ENCODE peak calls at places on chromosomes 2 and 18, in nine cellular contexts. T is adrenal gland, V is uterus, L is body of pancreas, S is Panc1, R is A549, U is cardiac muscle cell, F is prostate gland, P is vagina. B is an unnamed sample.

GRCh38 chr2:174577967-174578589 is 19.5 kb downstream of the WIPF1 start:
- DNase-seq in S (no peak), P (no peak), V (no peak), T (no peak), U (peak; percentile 82), F (no peak), L (no peak), R (peak; percentile 50), B (no peak)

GRCh38 chr18:79924814-79925655 is 26.4 kb downstream of the SLC66A2 start:
- DNase-seq in U (no peak), F (no peak), S (no peak), T (peak; percentile 10), V (peak; percentile 63), R (no peak), L (peak; percentile 85), P (no peak), B (no peak)

GRCh38 chr2:128354161-128354560 is 35.5 kb upstream of the HS6ST1 start:
- DNase-seq in F (no peak), L (no peak), S (no peak), T (no peak), V (no peak), P (peak; percentile 62), R (no peak), U (no peak), B (peak; percentile 43)

GRCh38 chr2:74374509-74375205 is 5.5 kb downstream of the DCTN1 start:
- DNase-seq in V (peak; percentile 78), P (no peak), S (no peak), R (peak; percentile 7), F (peak; percentile 77), T (peak; percentile 92), U (peak; percentile 78), L (peak; percentile 25), B (peak; percentile 73)

GRCh38 chr2:71932780-71933466 is 214.7 kb downstream of the CYP26B1 start:
- DNase-seq in T (no peak), V (no peak), P (peak; percentile 87), L (no peak), R (no peak), F (no peak), U (no peak), S (no peak), B (peak; percentile 54)

GRCh38 chr2:216863946-216864345 is 4.1 kb upstream of the TNP1 start:
- DNase-seq in V (no peak), F (no peak), T (no peak), U (no peak), R (no peak), P (no peak), S (no peak), L (no peak), B (no peak)

GRCh38 chr18:58263055-58263732 is 219.2 kb downstream of the NEDD4L start:
- DNase-seq in L (no peak), R (peak; percentile 37), P (no peak), V (no peak), F (peak; percentile 63), T (no peak), S (peak; percentile 17), U (no peak), B (no peak)

GRCh38 chr2:218975060-218975777 is 9.8 kb downstream of the FEV start:
- DNase-seq in T (no peak), F (no peak), U (no peak), P (no peak), V (no peak), L (no peak), S (no peak), R (no peak), B (no peak)

GRCh38 chr2:61537590-61538178 is 472 bp downstream of the XPO1 start:
- DNase-seq in P (peak; percentile 89), V (no peak), S (no peak), T (peak; percentile 66), R (no peak), F (no peak), L (no peak), U (no peak), B (no peak)

GRCh38 chr2:223508372-223508771 is 93.8 kb downstream of the SCG2 start:
- DNase-seq in U (no peak), T (no peak), V (no peak), R (no peak), S (no peak), P (no peak), F (no peak), L (no peak), B (no peak)

GRCh38 chr18:34807106-34807796 is 97.2 kb downstream of the DTNA start:
- DNase-seq in S (no peak), P (no peak), R (no peak), T (no peak), U (no peak), L (no peak), F (no peak), V (no peak), B (no peak)

GRCh38 chr2:66478311-66478710 is 43.4 kb downstream of the MEIS1 start:
- DNase-seq in T (no peak), F (no peak), S (no peak), L (no peak), R (no peak), P (no peak), V (no peak), U (peak; percentile 39), B (no peak)

GRCh38 chr2:196274387-196274809 is 103.0 kb upstream of the STK17B start:
- DNase-seq in F (peak; percentile 18), R (no peak), V (no peak), P (no peak), U (peak; percentile 44), S (no peak), T (peak; percentile 20), L (no peak), B (no peak)

GRCh38 chr2:230691005-230691647 is 21.5 kb upstream of the CAB39 start:
- DNase-seq in S (no peak), L (no peak), T (no peak), P (no peak), U (peak; percentile 54), F (no peak), V (no peak), R (no peak), B (no peak)

GRCh38 chr2:221243758-221244157 is 328.3 kb downstream of the EPHA4 start:
- DNase-seq in P (no peak), T (no peak), U (no peak), V (no peak), S (no peak), R (no peak), L (no peak), F (no peak), B (no peak)

GRCh38 chr2:200423552-200423951 is 86.3 kb downstream of the KCTD18 start:
- DNase-seq in V (no peak), U (no peak), S (no peak), R (no peak), P (no peak), F (no peak), L (no peak), T (no peak), B (no peak)

GRCh38 chr2:200422071-200422470 is 87.8 kb downstream of the KCTD18 start:
- DNase-seq in S (no peak), P (no peak), R (no peak), T (no peak), V (no peak), U (no peak), F (no peak), L (no peak), B (no peak)

GRCh38 chr2:200425026-200425821 is 84.6 kb downstream of the KCTD18 start:
- DNase-seq in T (no peak), L (no peak), F (no peak), S (no peak), P (no peak), U (no peak), V (no peak), R (no peak), B (no peak)

GRCh38 chr2:200421270-200421669 is 88.6 kb downstream of the KCTD18 start:
- DNase-seq in R (no peak), U (no peak), T (no peak), P (no peak), F (no peak), L (no peak), S (no peak), V (no peak), B (no peak)

GRCh38 chr2:200422532-200423262 is 87.2 kb downstream of the KCTD18 start:
- DNase-seq in P (no peak), U (no peak), V (no peak), T (no peak), R (no peak), L (no peak), S (no peak), F (no peak), B (no peak)
- TF ChIP-seq CTCF in P (no peak), U (no peak), V (no peak), T (no peak), R (peak; percentile 16), L (no peak), S (peak; percentile 23), F (no peak), B (no peak)

GRCh38 chr2:122000556-122001340 is 245.3 kb downstream of the TSN start:
- DNase-seq in R (no peak), T (no peak), F (no peak), P (no peak), V (no peak), U (no peak), L (no peak), S (no peak), B (no peak)
- H3K4me1 ChIP-seq in R (no peaks in the 10 kb centered on the region), T (peaks cover 6% of the 10 kb centered on the region), F (no peaks in the 10 kb centered on the region), P (no peaks in the 10 kb centered on the region), V (no peaks in the 10 kb centered on the region), U (no peaks in the 10 kb centered on the region), L (no peaks in the 10 kb centered on the region), S (no peaks in the 10 kb centered on the region), B (peaks cover 11% of the 10 kb centered on the region)

GRCh38 chr2:180057706-180058412 is 50.8 kb upstream of the CWC22 start:
- DNase-seq in V (no peak), L (no peak), U (no peak), P (no peak), S (no peak), R (no peak), F (no peak), T (no peak), B (no peak)

GRCh38 chr2:180061085-180061484 is 54.0 kb upstream of the CWC22 start:
- DNase-seq in R (no peak), T (no peak), F (no peak), S (no peak), V (no peak), L (no peak), P (no peak), U (no peak), B (no peak)

GRCh38 chr2:180058993-180059392 is 51.9 kb upstream of the CWC22 start:
- DNase-seq in T (no peak), V (no peak), S (no peak), R (no peak), U (no peak), P (no peak), L (no peak), F (no peak), B (no peak)

GRCh38 chr2:180062178-180062577 is 55.1 kb upstream of the CWC22 start:
- DNase-seq in R (no peak), T (no peak), F (no peak), V (no peak), S (no peak), L (no peak), P (no peak), U (no peak), B (no peak)

GRCh38 chr2:180063494-180063893 is 56.4 kb upstream of the CWC22 start:
- DNase-seq in V (peak; percentile 28), S (no peak), P (no peak), U (no peak), T (no peak), L (no peak), F (no peak), R (no peak), B (no peak)
- TF ChIP-seq CTCF in V (no peak), S (no peak), P (no peak), U (no peak), T (no peak), L (no peak), F (no peak), R (no peak), B (no peak)

GRCh38 chr2:239066597-239066996 is 218.7 kb downstream of the TWIST2 start:
- DNase-seq in R (no peak), P (no peak), T (no peak), L (no peak), F (no peak), U (no peak), V (no peak), S (no peak), B (no peak)
- H3K4me1 ChIP-seq in R (peaks cover 9% of the 10 kb centered on the region), P (no peaks in the 10 kb centered on the region), T (peaks cover 7% of the 10 kb centered on the region), L (no peaks in the 10 kb centered on the region), F (no peaks in the 10 kb centered on the region), U (no peaks in the 10 kb centered on the region), V (no peaks in the 10 kb centered on the region), S (no peaks in the 10 kb centered on the region), B (no peaks in the 10 kb centered on the region)

B was measured in right atrium auricular region.